ENCODE peak calls at places on chromosomes 6 and 20, in ten cellular contexts. One of them, this sample, is unnamed.

GRCh38 chr6:166173292-166173951 is 5.8 kb upstream of the TBXT start:
- DNase-seq in progenitor cell of endocrine pancreas: no peak
- DNase-seq in SK-N-DZ: no peak
- DNase-seq in T-helper 1 cell: no peak
- DNase-seq in CMK: peak
- DNase-seq in T-cell: no peak
- DNase-seq in effector CD4-positive, alpha-beta T cell: no peak
- DNase-seq in mesothelial cell of epicardium: no peak
- DNase-seq in neural progenitor cell: peak
- DNase-seq in heart left ventricle: no peak
- DNase-seq in this sample: peak

GRCh38 chr6:119493980-119494379 is 144.4 kb upstream of the MAN1A1 start:
- DNase-seq in T-cell: no peak
- DNase-seq in CMK: no peak
- DNase-seq in SK-N-DZ: no peak
- DNase-seq in T-helper 1 cell: no peak
- DNase-seq in mesothelial cell of epicardium: no peak
- DNase-seq in neural progenitor cell: no peak
- DNase-seq in effector CD4-positive, alpha-beta T cell: no peak
- DNase-seq in heart left ventricle: no peak
- DNase-seq in progenitor cell of endocrine pancreas: no peak
- DNase-seq in this sample: no peak

GRCh38 chr20:24808616-24809015 is 140.5 kb upstream of the CST7 start:
- DNase-seq in T-helper 1 cell: no peak
- DNase-seq in effector CD4-positive, alpha-beta T cell: no peak
- DNase-seq in heart left ventricle: no peak
- DNase-seq in neural progenitor cell: no peak
- DNase-seq in SK-N-DZ: no peak
- DNase-seq in CMK: no peak
- DNase-seq in mesothelial cell of epicardium: no peak
- DNase-seq in T-cell: no peak
- DNase-seq in progenitor cell of endocrine pancreas: no peak
- DNase-seq in this sample: no peak

GRCh38 chr6:136719280-136720044 is 72.8 kb downstream of the MAP3K5 start:
- DNase-seq in neural progenitor cell: peak
- DNase-seq in T-helper 1 cell: peak
- DNase-seq in T-cell: no peak
- DNase-seq in CMK: no peak
- DNase-seq in progenitor cell of endocrine pancreas: no peak
- DNase-seq in mesothelial cell of epicardium: no peak
- DNase-seq in effector CD4-positive, alpha-beta T cell: no peak
- DNase-seq in SK-N-DZ: no peak
- DNase-seq in heart left ventricle: no peak
- DNase-seq in this sample: no peak

GRCh38 chr20:3689978-3690377 is 8.2 kb upstream of the ADAM33 start:
- DNase-seq in T-cell: no peak
- DNase-seq in mesothelial cell of epicardium: no peak
- DNase-seq in heart left ventricle: no peak
- DNase-seq in progenitor cell of endocrine pancreas: no peak
- DNase-seq in SK-N-DZ: no peak
- DNase-seq in T-helper 1 cell: no peak
- DNase-seq in neural progenitor cell: no peak
- DNase-seq in CMK: no peak
- DNase-seq in effector CD4-positive, alpha-beta T cell: no peak
- DNase-seq in this sample: no peak

GRCh38 chr6:84461461-84461860 is 234.0 kb upstream of the CEP162 start:
- DNase-seq in T-cell: no peak
- DNase-seq in effector CD4-positive, alpha-beta T cell: no peak
- DNase-seq in T-helper 1 cell: no peak
- DNase-seq in heart left ventricle: no peak
- DNase-seq in progenitor cell of endocrine pancreas: no peak
- DNase-seq in mesothelial cell of epicardium: no peak
- DNase-seq in neural progenitor cell: no peak
- DNase-seq in SK-N-DZ: no peak
- DNase-seq in CMK: no peak
- DNase-seq in this sample: no peak

GRCh38 chr6:46138281-46138680 is 8.5 kb downstream of the ENPP4 start:
- DNase-seq in neural progenitor cell: no peak
- DNase-seq in T-cell: no peak
- DNase-seq in heart left ventricle: no peak
- DNase-seq in mesothelial cell of epicardium: no peak
- DNase-seq in SK-N-DZ: no peak
- DNase-seq in effector CD4-positive, alpha-beta T cell: no peak
- DNase-seq in T-helper 1 cell: no peak
- DNase-seq in progenitor cell of endocrine pancreas: no peak
- DNase-seq in CMK: no peak
- DNase-seq in this sample: no peak

GRCh38 chr6:35089935-35090505 is 51.1 kb downstream of the TCP11 start:
- DNase-seq in mesothelial cell of epicardium: peak
- DNase-seq in heart left ventricle: no peak
- DNase-seq in effector CD4-positive, alpha-beta T cell: no peak
- DNase-seq in SK-N-DZ: no peak
- DNase-seq in CMK: no peak
- DNase-seq in progenitor cell of endocrine pancreas: no peak
- DNase-seq in neural progenitor cell: no peak
- DNase-seq in T-cell: no peak
- DNase-seq in T-helper 1 cell: no peak
- DNase-seq in this sample: peak

GRCh38 chr6:115120394-115120793 is 777.6 kb upstream of the HS3ST5 start:
- DNase-seq in heart left ventricle: no peak
- DNase-seq in T-helper 1 cell: no peak
- DNase-seq in T-cell: no peak
- DNase-seq in effector CD4-positive, alpha-beta T cell: no peak
- DNase-seq in progenitor cell of endocrine pancreas: no peak
- DNase-seq in SK-N-DZ: peak
- DNase-seq in mesothelial cell of epicardium: no peak
- DNase-seq in neural progenitor cell: no peak
- DNase-seq in CMK: no peak
- DNase-seq in this sample: no peak

GRCh38 chr20:50995506-50995905 is 27.4 kb downstream of the KCNG1 start:
- DNase-seq in mesothelial cell of epicardium: no peak
- DNase-seq in SK-N-DZ: no peak
- DNase-seq in progenitor cell of endocrine pancreas: no peak
- DNase-seq in neural progenitor cell: no peak
- DNase-seq in T-helper 1 cell: no peak
- DNase-seq in T-cell: no peak
- DNase-seq in CMK: no peak
- DNase-seq in heart left ventricle: no peak
- DNase-seq in effector CD4-positive, alpha-beta T cell: no peak
- DNase-seq in this sample: no peak

GRCh38 chr20:44181611-44182010 is 5.4 kb downstream of the JPH2 start:
- DNase-seq in T-helper 1 cell: no peak
- DNase-seq in neural progenitor cell: no peak
- DNase-seq in heart left ventricle: peak
- DNase-seq in SK-N-DZ: no peak
- DNase-seq in CMK: no peak
- DNase-seq in effector CD4-positive, alpha-beta T cell: no peak
- DNase-seq in mesothelial cell of epicardium: no peak
- DNase-seq in T-cell: no peak
- DNase-seq in progenitor cell of endocrine pancreas: no peak
- DNase-seq in this sample: no peak

GRCh38 chr6:57177545-57178225 is 5.6 kb downstream of the BAG2 start:
- DNase-seq in effector CD4-positive, alpha-beta T cell: no peak
- DNase-seq in progenitor cell of endocrine pancreas: no peak
- DNase-seq in heart left ventricle: peak
- DNase-seq in SK-N-DZ: no peak
- DNase-seq in neural progenitor cell: no peak
- DNase-seq in T-helper 1 cell: no peak
- DNase-seq in mesothelial cell of epicardium: no peak
- DNase-seq in CMK: no peak
- DNase-seq in T-cell: no peak
- DNase-seq in this sample: no peak

GRCh38 chr6:151772436-151772835 is 35.0 kb upstream of the ESR1 start:
- DNase-seq in SK-N-DZ: no peak
- DNase-seq in T-helper 1 cell: no peak
- DNase-seq in T-cell: no peak
- DNase-seq in progenitor cell of endocrine pancreas: no peak
- DNase-seq in effector CD4-positive, alpha-beta T cell: no peak
- DNase-seq in mesothelial cell of epicardium: no peak
- DNase-seq in neural progenitor cell: no peak
- DNase-seq in heart left ventricle: no peak
- DNase-seq in CMK: no peak
- DNase-seq in this sample: no peak

GRCh38 chr20:51562334-51563140 is 20.0 kb upstream of the NFATC2 start:
- DNase-seq in SK-N-DZ: no peak
- DNase-seq in mesothelial cell of epicardium: peak
- DNase-seq in T-helper 1 cell: no peak
- DNase-seq in neural progenitor cell: peak
- DNase-seq in CMK: no peak
- DNase-seq in progenitor cell of endocrine pancreas: peak
- DNase-seq in T-cell: no peak
- DNase-seq in effector CD4-positive, alpha-beta T cell: no peak
- DNase-seq in heart left ventricle: peak
- DNase-seq in this sample: peak

GRCh38 chr6:19554356-19555225 is 282.6 kb upstream of the ID4 start:
- DNase-seq in mesothelial cell of epicardium: no peak
- DNase-seq in CMK: no peak
- DNase-seq in neural progenitor cell: no peak
- DNase-seq in SK-N-DZ: no peak
- DNase-seq in T-cell: no peak
- DNase-seq in T-helper 1 cell: no peak
- DNase-seq in progenitor cell of endocrine pancreas: no peak
- DNase-seq in heart left ventricle: no peak
- DNase-seq in effector CD4-positive, alpha-beta T cell: no peak
- DNase-seq in this sample: no peak

GRCh38 chr6:159978291-159979135 is 9.6 kb downstream of the IGF2R start:
- DNase-seq in CMK: no peak
- DNase-seq in mesothelial cell of epicardium: no peak
- DNase-seq in SK-N-DZ: no peak
- DNase-seq in heart left ventricle: no peak
- DNase-seq in neural progenitor cell: peak
- DNase-seq in effector CD4-positive, alpha-beta T cell: no peak
- DNase-seq in T-cell: no peak
- DNase-seq in progenitor cell of endocrine pancreas: no peak
- DNase-seq in T-helper 1 cell: peak
- DNase-seq in this sample: peak

GRCh38 chr6:84967389-84967788 is 203.0 kb upstream of the TBX18 start:
- DNase-seq in heart left ventricle: no peak
- DNase-seq in progenitor cell of endocrine pancreas: no peak
- DNase-seq in neural progenitor cell: peak
- DNase-seq in CMK: peak
- DNase-seq in SK-N-DZ: peak
- DNase-seq in T-cell: no peak
- DNase-seq in mesothelial cell of epicardium: no peak
- DNase-seq in T-helper 1 cell: no peak
- DNase-seq in effector CD4-positive, alpha-beta T cell: no peak
- DNase-seq in this sample: peak

GRCh38 chr6:2558098-2558770 is 192.5 kb downstream of the MYLK4 start:
- DNase-seq in heart left ventricle: no peak
- DNase-seq in mesothelial cell of epicardium: no peak
- DNase-seq in neural progenitor cell: no peak
- DNase-seq in T-cell: no peak
- DNase-seq in T-helper 1 cell: no peak
- DNase-seq in effector CD4-positive, alpha-beta T cell: no peak
- DNase-seq in CMK: no peak
- DNase-seq in progenitor cell of endocrine pancreas: no peak
- DNase-seq in SK-N-DZ: no peak
- DNase-seq in this sample: no peak

GRCh38 chr6:125213936-125214335 is 60.4 kb downstream of the TPD52L1 start:
- DNase-seq in effector CD4-positive, alpha-beta T cell: no peak
- DNase-seq in progenitor cell of endocrine pancreas: no peak
- DNase-seq in heart left ventricle: no peak
- DNase-seq in CMK: no peak
- DNase-seq in T-cell: no peak
- DNase-seq in T-helper 1 cell: no peak
- DNase-seq in mesothelial cell of epicardium: no peak
- DNase-seq in neural progenitor cell: no peak
- DNase-seq in SK-N-DZ: no peak
- DNase-seq in this sample: no peak

GRCh38 chr6:127120109-127120786 is 1.8 kb downstream of the RSPO3 start:
- DNase-seq in T-cell: no peak
- DNase-seq in SK-N-DZ: no peak
- DNase-seq in neural progenitor cell: peak
- DNase-seq in progenitor cell of endocrine pancreas: peak
- DNase-seq in effector CD4-positive, alpha-beta T cell: no peak
- DNase-seq in heart left ventricle: no peak
- DNase-seq in CMK: no peak
- DNase-seq in T-helper 1 cell: no peak
- DNase-seq in mesothelial cell of epicardium: peak
- DNase-seq in this sample: peak

GRCh38 chr6:169190144-169190584 is 63.5 kb downstream of the THBS2 start:
- DNase-seq in neural progenitor cell: no peak
- DNase-seq in heart left ventricle: peak
- DNase-seq in progenitor cell of endocrine pancreas: no peak
- DNase-seq in T-cell: no peak
- DNase-seq in effector CD4-positive, alpha-beta T cell: no peak
- DNase-seq in CMK: no peak
- DNase-seq in T-helper 1 cell: no peak
- DNase-seq in SK-N-DZ: no peak
- DNase-seq in mesothelial cell of epicardium: no peak
- DNase-seq in this sample: peak

GRCh38 chr6:3977875-3978711 is 100.8 kb downstream of the FAM217A start:
- DNase-seq in progenitor cell of endocrine pancreas: no peak
- DNase-seq in T-helper 1 cell: peak
- DNase-seq in effector CD4-positive, alpha-beta T cell: peak
- DNase-seq in SK-N-DZ: peak
- DNase-seq in mesothelial cell of epicardium: no peak
- DNase-seq in heart left ventricle: peak
- DNase-seq in T-cell: peak
- DNase-seq in CMK: peak
- DNase-seq in neural progenitor cell: peak
- DNase-seq in this sample: peak

GRCh38 chr6:47254051-47254450 is 55.7 kb downstream of the TNFRSF21 start:
- DNase-seq in heart left ventricle: no peak
- DNase-seq in T-cell: no peak
- DNase-seq in neural progenitor cell: no peak
- DNase-seq in T-helper 1 cell: no peak
- DNase-seq in progenitor cell of endocrine pancreas: no peak
- DNase-seq in effector CD4-positive, alpha-beta T cell: no peak
- DNase-seq in mesothelial cell of epicardium: no peak
- DNase-seq in SK-N-DZ: no peak
- DNase-seq in CMK: no peak
- DNase-seq in this sample: no peak

GRCh38 chr6:109772961-109773431 is 81.9 kb downstream of the FIG4 start:
- DNase-seq in heart left ventricle: peak
- DNase-seq in mesothelial cell of epicardium: no peak
- DNase-seq in neural progenitor cell: no peak
- DNase-seq in CMK: no peak
- DNase-seq in T-cell: no peak
- DNase-seq in progenitor cell of endocrine pancreas: no peak
- DNase-seq in effector CD4-positive, alpha-beta T cell: no peak
- DNase-seq in T-helper 1 cell: no peak
- DNase-seq in SK-N-DZ: no peak
- DNase-seq in this sample: no peak

GRCh38 chr6:75273009-75273408 is 11.6 kb downstream of the TMEM30A start:
- DNase-seq in heart left ventricle: no peak
- DNase-seq in T-helper 1 cell: no peak
- DNase-seq in progenitor cell of endocrine pancreas: no peak
- DNase-seq in SK-N-DZ: no peak
- DNase-seq in mesothelial cell of epicardium: no peak
- DNase-seq in neural progenitor cell: no peak
- DNase-seq in T-cell: no peak
- DNase-seq in effector CD4-positive, alpha-beta T cell: no peak
- DNase-seq in CMK: no peak
- DNase-seq in this sample: no peak

GRCh38 chr6:50990750-50991446 is 172.2 kb downstream of the TFAP2B start:
- DNase-seq in neural progenitor cell: no peak
- DNase-seq in SK-N-DZ: no peak
- DNase-seq in effector CD4-positive, alpha-beta T cell: no peak
- DNase-seq in heart left ventricle: no peak
- DNase-seq in mesothelial cell of epicardium: no peak
- DNase-seq in T-helper 1 cell: no peak
- DNase-seq in progenitor cell of endocrine pancreas: no peak
- DNase-seq in T-cell: no peak
- DNase-seq in CMK: no peak
- DNase-seq in this sample: no peak

GRCh38 chr6:141830530-141830929 is 302.2 kb upstream of the GJE1 start:
- DNase-seq in T-cell: no peak
- DNase-seq in SK-N-DZ: no peak
- DNase-seq in neural progenitor cell: no peak
- DNase-seq in T-helper 1 cell: no peak
- DNase-seq in CMK: no peak
- DNase-seq in heart left ventricle: no peak
- DNase-seq in mesothelial cell of epicardium: no peak
- DNase-seq in effector CD4-positive, alpha-beta T cell: no peak
- DNase-seq in progenitor cell of endocrine pancreas: no peak
- DNase-seq in this sample: no peak

GRCh38 chr6:55925292-55925691 is 49.9 kb upstream of the BMP5 start:
- DNase-seq in mesothelial cell of epicardium: no peak
- DNase-seq in heart left ventricle: no peak
- DNase-seq in T-helper 1 cell: no peak
- DNase-seq in neural progenitor cell: no peak
- DNase-seq in progenitor cell of endocrine pancreas: no peak
- DNase-seq in CMK: no peak
- DNase-seq in SK-N-DZ: no peak
- DNase-seq in effector CD4-positive, alpha-beta T cell: no peak
- DNase-seq in T-cell: no peak
- DNase-seq in this sample: no peak